ENCODE peak calls at places on chromosomes 3 and 15, in six cellular contexts. One of them, this sample, is unnamed. For H3K36me3 and H3K27me3, the result is how much of the 10 kb centered on the place peaks cover.

GRCh38 chr3:107969994-107970896 is 120.6 kb downstream of the CD47 start:
- DNase-seq in GM23338: no peak
- DNase-seq in osteoblast: no peak
- DNase-seq in fibroblast of lung: peak
- DNase-seq in prostate gland: peak
- DNase-seq in astrocyte: peak
- DNase-seq in this sample: no peak

GRCh38 chr3:197595470-197596185 is 39.9 kb upstream of the BDH1 start:
- DNase-seq in GM23338: no peak
- DNase-seq in osteoblast: peak
- DNase-seq in fibroblast of lung: no peak
- DNase-seq in prostate gland: no peak
- DNase-seq in astrocyte: no peak
- DNase-seq in this sample: peak

GRCh38 chr3:46500631-46501377 is 3.0 kb downstream of the RTP3 start:
- DNase-seq in GM23338: no peak
- DNase-seq in osteoblast: peak
- DNase-seq in fibroblast of lung: peak
- DNase-seq in prostate gland: no peak
- DNase-seq in astrocyte: peak
- DNase-seq in this sample: peak

GRCh38 chr15:58521293-58521991 is 89.7 kb downstream of the LIPC start:
- DNase-seq in GM23338: peak
- DNase-seq in osteoblast: no peak
- DNase-seq in fibroblast of lung: peak
- DNase-seq in prostate gland: peak
- DNase-seq in astrocyte: peak
- DNase-seq in this sample: no peak

GRCh38 chr3:109050591-109051167 is 67.3 kb downstream of the MORC1 start:
- DNase-seq in GM23338: peak
- DNase-seq in osteoblast: peak
- DNase-seq in fibroblast of lung: peak
- DNase-seq in prostate gland: no peak
- DNase-seq in astrocyte: peak
- DNase-seq in this sample: no peak

GRCh38 chr3:69724722-69725435 is 14.4 kb upstream of the MITF start:
- DNase-seq in GM23338: peak
- DNase-seq in osteoblast: no peak
- DNase-seq in fibroblast of lung: no peak
- DNase-seq in prostate gland: no peak
- DNase-seq in astrocyte: peak
- DNase-seq in this sample: no peak

GRCh38 chr3:44117239-44117638 is 124.4 kb upstream of the TOPAZ1 start:
- DNase-seq in GM23338: peak
- DNase-seq in osteoblast: no peak
- DNase-seq in fibroblast of lung: no peak
- DNase-seq in prostate gland: no peak
- DNase-seq in astrocyte: no peak
- DNase-seq in this sample: no peak

GRCh38 chr15:98914626-98915025 is 93.0 kb downstream of the PGPEP1L start:
- DNase-seq in GM23338: no peak
- DNase-seq in osteoblast: peak
- DNase-seq in fibroblast of lung: peak
- DNase-seq in prostate gland: peak
- DNase-seq in astrocyte: peak
- DNase-seq in this sample: peak

GRCh38 chr15:35427496-35427895 is 118.5 kb downstream of the DPH6 start:
- DNase-seq in GM23338: no peak
- DNase-seq in osteoblast: no peak
- DNase-seq in fibroblast of lung: no peak
- DNase-seq in prostate gland: no peak
- DNase-seq in astrocyte: no peak
- DNase-seq in this sample: no peak

GRCh38 chr3:120683671-120684301 is 1.7 kb upstream of the HGD start:
- DNase-seq in GM23338: no peak
- DNase-seq in osteoblast: no peak
- DNase-seq in fibroblast of lung: no peak
- DNase-seq in prostate gland: no peak
- DNase-seq in astrocyte: no peak
- DNase-seq in this sample: no peak
- TF ChIP-seq CTCF in GM23338: no peak
- TF ChIP-seq CTCF in osteoblast: no peak
- TF ChIP-seq CTCF in fibroblast of lung: no peak
- TF ChIP-seq CTCF in prostate gland: no peak
- TF ChIP-seq CTCF in astrocyte: no peak
- TF ChIP-seq CTCF in this sample: no peak

GRCh38 chr3:149744630-149745029 is 7.7 kb downstream of the COMMD2 start:
- DNase-seq in GM23338: no peak
- DNase-seq in osteoblast: no peak
- DNase-seq in fibroblast of lung: no peak
- DNase-seq in prostate gland: no peak
- DNase-seq in astrocyte: no peak
- DNase-seq in this sample: no peak

GRCh38 chr3:149739396-149739795 is 12.9 kb downstream of the COMMD2 start:
- DNase-seq in GM23338: no peak
- DNase-seq in osteoblast: no peak
- DNase-seq in fibroblast of lung: no peak
- DNase-seq in prostate gland: no peak
- DNase-seq in astrocyte: no peak
- DNase-seq in this sample: no peak

GRCh38 chr3:149738891-149739290 is 13.4 kb downstream of the COMMD2 start:
- DNase-seq in GM23338: no peak
- DNase-seq in osteoblast: no peak
- DNase-seq in fibroblast of lung: no peak
- DNase-seq in prostate gland: no peak
- DNase-seq in astrocyte: no peak
- DNase-seq in this sample: no peak

GRCh38 chr3:149744151-149744550 is 8.1 kb downstream of the COMMD2 start:
- DNase-seq in GM23338: no peak
- DNase-seq in osteoblast: no peak
- DNase-seq in fibroblast of lung: no peak
- DNase-seq in prostate gland: no peak
- DNase-seq in astrocyte: no peak
- DNase-seq in this sample: no peak
- H3K36me3 ChIP-seq in GM23338: under half
- H3K36me3 ChIP-seq in osteoblast: under half
- H3K36me3 ChIP-seq in fibroblast of lung: under half
- H3K36me3 ChIP-seq in prostate gland: under half
- H3K36me3 ChIP-seq in astrocyte: under half
- H3K36me3 ChIP-seq in this sample: under half

DNA sequence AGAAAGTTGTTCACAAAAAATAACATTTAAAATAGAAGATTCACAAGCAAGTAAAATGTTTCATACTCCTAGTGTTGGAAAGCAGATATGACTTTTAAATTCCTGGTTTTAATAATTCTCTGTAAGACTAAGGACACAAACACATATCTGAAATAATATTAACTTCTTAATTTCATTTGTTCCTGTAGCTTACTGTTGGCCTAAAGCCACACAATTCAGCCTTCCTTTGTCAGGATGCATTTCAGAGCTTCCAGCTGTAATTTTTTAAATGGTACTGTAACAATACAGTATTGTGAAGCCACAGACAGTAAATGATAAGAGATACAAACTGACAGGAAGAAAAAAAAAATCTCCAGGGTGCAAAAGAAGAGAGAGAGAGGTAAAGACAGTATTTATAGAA is 84.2 kb downstream of the TMCC1 start:
- DNase-seq in GM23338: no peak
- DNase-seq in osteoblast: no peak
- DNase-seq in fibroblast of lung: no peak
- DNase-seq in prostate gland: no peak
- DNase-seq in astrocyte: no peak
- DNase-seq in this sample: no peak
- H3K27me3 ChIP-seq in GM23338: under half
- H3K27me3 ChIP-seq in osteoblast: under half
- H3K27me3 ChIP-seq in fibroblast of lung: under half
- H3K27me3 ChIP-seq in prostate gland: under half
- H3K27me3 ChIP-seq in astrocyte: under half
- H3K27me3 ChIP-seq in this sample: under half

GRCh38 chr3:184680411-184680990 is 31.4 kb downstream of the MAGEF1 start:
- DNase-seq in GM23338: no peak
- DNase-seq in osteoblast: no peak
- DNase-seq in fibroblast of lung: no peak
- DNase-seq in prostate gland: no peak
- DNase-seq in astrocyte: no peak
- DNase-seq in this sample: no peak
- TF ChIP-seq CTCF in GM23338: no peak
- TF ChIP-seq CTCF in osteoblast: no peak
- TF ChIP-seq CTCF in fibroblast of lung: no peak
- TF ChIP-seq CTCF in prostate gland: no peak
- TF ChIP-seq CTCF in astrocyte: no peak
- TF ChIP-seq CTCF in this sample: no peak

GRCh38 chr15:94075349-94075748 is 156.0 kb upstream of the MCTP2 start:
- DNase-seq in GM23338: no peak
- DNase-seq in osteoblast: no peak
- DNase-seq in fibroblast of lung: peak
- DNase-seq in prostate gland: no peak
- DNase-seq in astrocyte: peak
- DNase-seq in this sample: no peak
- H3K36me3 ChIP-seq in GM23338: under half
- H3K36me3 ChIP-seq in osteoblast: under half
- H3K36me3 ChIP-seq in fibroblast of lung: under half
- H3K36me3 ChIP-seq in prostate gland: under half
- H3K36me3 ChIP-seq in astrocyte: under half
- H3K36me3 ChIP-seq in this sample: under half

GRCh38 chr3:42706721-42707619 is 4.4 kb upstream of the HHATL start:
- DNase-seq in GM23338: no peak
- DNase-seq in osteoblast: peak
- DNase-seq in fibroblast of lung: no peak
- DNase-seq in prostate gland: no peak
- DNase-seq in astrocyte: no peak
- DNase-seq in this sample: no peak
- H3K27me3 ChIP-seq in GM23338: under half
- H3K27me3 ChIP-seq in osteoblast: under half
- H3K27me3 ChIP-seq in fibroblast of lung: under half
- H3K27me3 ChIP-seq in prostate gland: under half
- H3K27me3 ChIP-seq in astrocyte: under half
- H3K27me3 ChIP-seq in this sample: under half

GRCh38 chr3:132537297-132537696 is 59.8 kb upstream of the ACKR4 start:
- DNase-seq in GM23338: no peak
- DNase-seq in osteoblast: no peak
- DNase-seq in fibroblast of lung: no peak
- DNase-seq in prostate gland: no peak
- DNase-seq in astrocyte: no peak
- DNase-seq in this sample: no peak
- TF ChIP-seq CTCF in GM23338: no peak
- TF ChIP-seq CTCF in osteoblast: no peak
- TF ChIP-seq CTCF in fibroblast of lung: peak
- TF ChIP-seq CTCF in prostate gland: no peak
- TF ChIP-seq CTCF in astrocyte: no peak
- TF ChIP-seq CTCF in this sample: no peak

DNA sequence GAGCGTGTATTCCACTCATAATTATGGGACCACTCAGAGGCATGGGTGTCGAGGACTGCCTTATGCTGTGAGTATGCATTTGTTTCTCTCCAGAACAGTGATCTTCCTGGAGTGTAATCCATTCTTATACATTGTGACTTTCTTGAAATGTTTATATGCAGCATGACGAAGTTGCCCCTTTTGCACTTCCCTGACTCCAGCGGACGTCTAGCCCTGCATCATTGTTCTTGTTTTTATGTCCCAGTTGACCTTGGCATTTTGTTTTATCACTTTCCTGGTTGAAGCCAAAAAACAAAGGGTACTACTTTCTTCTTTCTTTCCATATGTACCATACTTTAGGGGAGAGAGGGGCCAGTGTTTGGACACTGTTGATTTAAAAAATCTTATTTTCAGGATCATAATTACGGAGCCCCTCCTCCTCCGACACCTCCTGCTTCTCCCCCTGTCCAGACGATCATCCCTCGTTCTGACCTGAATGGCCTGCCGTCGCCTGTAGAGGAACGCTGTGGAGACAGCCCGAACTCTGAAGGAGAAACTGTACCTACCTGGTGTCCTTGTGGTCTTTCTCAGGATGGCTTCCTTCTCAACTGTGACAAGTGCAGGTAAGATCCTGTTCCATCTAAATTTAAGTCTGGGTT is 36.6 kb downstream of the SETD5 start:
- DNase-seq in GM23338: no peak
- DNase-seq in osteoblast: no peak
- DNase-seq in fibroblast of lung: no peak
- DNase-seq in prostate gland: no peak
- DNase-seq in astrocyte: no peak
- DNase-seq in this sample: no peak
- H3K36me3 ChIP-seq in GM23338: half or more
- H3K36me3 ChIP-seq in osteoblast: half or more
- H3K36me3 ChIP-seq in fibroblast of lung: under half
- H3K36me3 ChIP-seq in prostate gland: under half
- H3K36me3 ChIP-seq in astrocyte: half or more
- H3K36me3 ChIP-seq in this sample: under half

GRCh38 chr15:65396965-65397317 is 19.1 kb upstream of the IGDCC3 start:
- DNase-seq in GM23338: no peak
- DNase-seq in osteoblast: peak
- DNase-seq in fibroblast of lung: no peak
- DNase-seq in prostate gland: no peak
- DNase-seq in astrocyte: no peak
- DNase-seq in this sample: no peak
- H3K27me3 ChIP-seq in GM23338: half or more
- H3K27me3 ChIP-seq in osteoblast: under half
- H3K27me3 ChIP-seq in fibroblast of lung: under half
- H3K27me3 ChIP-seq in prostate gland: under half
- H3K27me3 ChIP-seq in astrocyte: under half
- H3K27me3 ChIP-seq in this sample: under half

GRCh38 chr3:194637541-194638400 is 4.6 kb upstream of the TMEM44 start:
- DNase-seq in GM23338: no peak
- DNase-seq in osteoblast: no peak
- DNase-seq in fibroblast of lung: no peak
- DNase-seq in prostate gland: no peak
- DNase-seq in astrocyte: no peak
- DNase-seq in this sample: no peak

GRCh38 chr3:194637066-194637465 is 3.8 kb upstream of the TMEM44 start:
- DNase-seq in GM23338: no peak
- DNase-seq in osteoblast: peak
- DNase-seq in fibroblast of lung: no peak
- DNase-seq in prostate gland: no peak
- DNase-seq in astrocyte: no peak
- DNase-seq in this sample: no peak

GRCh38 chr3:194642769-194643168 is 9.6 kb upstream of the TMEM44 start:
- DNase-seq in GM23338: no peak
- DNase-seq in osteoblast: no peak
- DNase-seq in fibroblast of lung: no peak
- DNase-seq in prostate gland: no peak
- DNase-seq in astrocyte: no peak
- DNase-seq in this sample: no peak

GRCh38 chr3:194638991-194639605 is 5.9 kb upstream of the TMEM44 start:
- DNase-seq in GM23338: no peak
- DNase-seq in osteoblast: no peak
- DNase-seq in fibroblast of lung: no peak
- DNase-seq in prostate gland: no peak
- DNase-seq in astrocyte: no peak
- DNase-seq in this sample: no peak

GRCh38 chr3:194640829-194641228 is 7.6 kb upstream of the TMEM44 start:
- DNase-seq in GM23338: peak
- DNase-seq in osteoblast: no peak
- DNase-seq in fibroblast of lung: peak
- DNase-seq in prostate gland: no peak
- DNase-seq in astrocyte: peak
- DNase-seq in this sample: no peak
- TF ChIP-seq CTCF in GM23338: peak
- TF ChIP-seq CTCF in osteoblast: peak
- TF ChIP-seq CTCF in fibroblast of lung: peak
- TF ChIP-seq CTCF in prostate gland: no peak
- TF ChIP-seq CTCF in astrocyte: peak
- TF ChIP-seq CTCF in this sample: peak

This sample was measured in BJ.